ENCODE peak calls at places on chromosomes 16 and 17, in seven cellular contexts. T, N, H, J, M, C and K are unnamed samples.

GRCh38 chr17:27244481-27245223 is 49.3 kb upstream of the WSB1 start:
- DNase-seq in T (peak; percentile 91), N (peak; percentile 34), H (peak; percentile 58), J (no peak), M (peak; percentile 87), C (no peak), K (peak; percentile 28)

GRCh38 chr16:88906020-88906419 is 39.6 kb upstream of the PABPN1L start:
- DNase-seq in T (no peak), N (no peak), H (no peak), J (no peak), M (no peak), C (no peak), K (no peak)

GRCh38 chr17:76811028-76811427 is 57.2 kb upstream of the MGAT5B start:
- DNase-seq in T (no peak), N (no peak), H (no peak), J (no peak), M (no peak), C (no peak), K (no peak)

GRCh38 chr16:73890524-73891500 is 405.8 kb upstream of the PSMD7 start:
- DNase-seq in T (no peak), N (no peak), H (no peak), J (no peak), M (no peak), C (no peak), K (no peak)

GRCh38 chr17:56707312-56708219 is 114.1 kb downstream of the NOG start:
- DNase-seq in T (no peak), N (no peak), H (no peak), J (no peak), M (no peak), C (no peak), K (no peak)

GRCh38 chr17:44608732-44609435 is 47.4 kb upstream of the MEIOC start:
- DNase-seq in T (peak; percentile 9), N (no peak), H (no peak), J (no peak), M (peak; percentile 39), C (no peak), K (no peak)

GRCh38 chr16:55468352-55468990 is 10.5 kb upstream of the MMP2 start:
- DNase-seq in T (no peak), N (no peak), H (no peak), J (no peak), M (no peak), C (no peak), K (no peak)

GRCh38 chr17:67585077-67585602 is 132.6 kb upstream of the NOL11 start:
- DNase-seq in T (no peak), N (no peak), H (no peak), J (no peak), M (no peak), C (no peak), K (no peak)

GRCh38 chr17:1137465-1137894 is 42.3 kb downstream of the ABR start:
- DNase-seq in T (no peak), N (no peak), H (peak; percentile 94), J (no peak), M (no peak), C (no peak), K (no peak)

GRCh38 chr16:70646260-70647241 is at the start of gene IL34:
- DNase-seq in T (no peak), N (no peak), H (no peak), J (no peak), M (no peak), C (no peak), K (no peak)

GRCh38 chr17:40323731-40324650 is 15.0 kb downstream of the RARA start:
- DNase-seq in T (peak; percentile 69), N (no peak), H (no peak), J (no peak), M (peak; percentile 87), C (peak; percentile 76), K (no peak)

GRCh38 chr16:26667271-26667703 is 399.4 kb upstream of the C16orf82 start:
- DNase-seq in T (no peak), N (no peak), H (no peak), J (no peak), M (no peak), C (no peak), K (no peak)

GRCh38 chr17:42872251-42872965 is 21.4 kb downstream of the AOC3 start:
- DNase-seq in T (no peak), N (no peak), H (no peak), J (no peak), M (peak; percentile 44), C (no peak), K (no peak)

GRCh38 chr16:89162314-89162713 is 9.2 kb upstream of the CDH15 start:
- DNase-seq in T (no peak), N (no peak), H (no peak), J (no peak), M (no peak), C (no peak), K (no peak)

GRCh38 chr17:74355065-74355464 is 6.6 kb downstream of the BTBD17 start:
- DNase-seq in T (no peak), N (no peak), H (no peak), J (no peak), M (no peak), C (no peak), K (no peak)

GRCh38 chr17:50149425-50150353 is 788 bp downstream of the PPP1R9B start:
- DNase-seq in T (peak; percentile 65), N (no peak), H (peak; percentile 76), J (peak; percentile 52), M (peak; percentile 89), C (peak; percentile 44), K (peak; percentile 54)

GRCh38 chr17:75486151-75486550 is 29.2 kb downstream of the CASKIN2 start:
- DNase-seq in T (no peak), N (no peak), H (no peak), J (no peak), M (no peak), C (no peak), K (no peak)

GRCh38 chr16:54116126-54116525 is 170.5 kb downstream of the IRX3 start:
- DNase-seq in T (no peak), N (no peak), H (no peak), J (no peak), M (no peak), C (no peak), K (no peak)

GRCh38 chr17:79633154-79633553 is 22.3 kb upstream of the RBFOX3 start:
- DNase-seq in T (no peak), N (no peak), H (no peak), J (peak; percentile 4), M (peak; percentile 60), C (no peak), K (no peak)

GRCh38 chr16:20175358-20175757 is 101.7 kb upstream of the GPR139 start:
- DNase-seq in T (no peak), N (no peak), H (no peak), J (no peak), M (no peak), C (no peak), K (no peak)

GRCh38 chr16:88007321-88007731 is 56.1 kb downstream of the BANP start:
- DNase-seq in T (no peak), N (no peak), H (no peak), J (no peak), M (no peak), C (no peak), K (no peak)

GRCh38 chr17:53629188-53629587 is 193.5 kb upstream of the KIF2B start:
- DNase-seq in T (peak; percentile 59), N (no peak), H (no peak), J (no peak), M (no peak), C (no peak), K (no peak)

GRCh38 chr16:57736419-57737281 is 1.1 kb downstream of the KATNB1 start:
- DNase-seq in T (peak; percentile 82), N (peak; percentile 45), H (peak; percentile 75), J (no peak), M (peak; percentile 79), C (peak; percentile 52), K (peak; percentile 72)